ENCODE peak calls at places on chromosomes 5 and 9, in ten cellular contexts. J is EH; D is mesothelial cell of epicardium; Q is progenitor cell of endocrine pancreas; S is HTR-8/SVneo; H is tibial nerve; Z is activated T-cell treated with anti-CD3 and anti-CD28 coated beads, Interleukin-2, amount 50 U/mL, for 48 hours; B is iris pigment epithelial cell; P is PC-9; F is CD4-positive, alpha-beta memory T cell. N is an unnamed sample.

GRCh38 chr9:135216666-135217431 is 129.4 kb downstream of the OLFM1 start:
- DNase-seq in J (no peak), D (no peak), Q (no peak), S (no peak), H (no peak), Z (no peak), B (no peak), P (no peak), F (no peak), N (no peak)

GRCh38 chr9:115849679-115850412 is 303.7 kb upstream of the PAPPA start:
- DNase-seq in J (peak; percentile 50), D (no peak), Q (no peak), S (no peak), H (peak; percentile 10), Z (no peak), B (peak; percentile 12), P (no peak), F (no peak), N (no peak)

GRCh38 chr9:82254646-82255367 is 266.2 kb downstream of the SPATA31D1 start:
- DNase-seq in J (peak; percentile 63), D (no peak), Q (no peak), S (no peak), H (no peak), Z (no peak), B (peak; percentile 16), P (no peak), F (no peak), N (no peak)

GRCh38 chr5:125981016-125981415 is 442.2 kb upstream of the GRAMD2B start:
- DNase-seq in J (no peak), D (no peak), Q (no peak), S (no peak), H (no peak), Z (no peak), B (no peak), P (no peak), F (no peak), N (no peak)

GRCh38 chr9:134707031-134707680 is 65.6 kb downstream of the COL5A1 start:
- DNase-seq in J (peak; percentile 97), D (peak; percentile 94), Q (no peak), S (peak; percentile 65), H (peak; percentile 59), Z (no peak), B (peak; percentile 84), P (no peak), F (no peak), N (peak; percentile 90)

GRCh38 chr5:174617910-174618309 is 106.5 kb upstream of the MSX2 start:
- DNase-seq in J (no peak), D (no peak), Q (no peak), S (no peak), H (no peak), Z (no peak), B (no peak), P (no peak), F (no peak), N (no peak)

GRCh38 chr5:1899201-1899600 is 16.5 kb upstream of the IRX4 start:
- DNase-seq in J (no peak), D (no peak), Q (no peak), S (no peak), H (no peak), Z (no peak), B (no peak), P (no peak), F (no peak), N (no peak)

GRCh38 chr5:59123595-59124561 is 541.0 kb downstream of the RAB3C start:
- DNase-seq in J (no peak), D (no peak), Q (no peak), S (no peak), H (no peak), Z (no peak), B (no peak), P (no peak), F (peak; percentile 52), N (no peak)

GRCh38 chr5:159034083-159034824 is 65.5 kb downstream of the EBF1 start:
- DNase-seq in J (no peak), D (no peak), Q (no peak), S (no peak), H (no peak), Z (no peak), B (peak; percentile 29), P (no peak), F (no peak), N (no peak)